ENCODE peak calls at places on chromosome 2, in ten cellular contexts. One of them, this sample, is unnamed.

GRCh38 chr2:162071016-162071415 is 3.0 kb downstream of the DPP4 start:
- DNase-seq in fibroblast of pulmonary artery: peak
- DNase-seq in OCI-LY7: no peak
- DNase-seq in PC-3: no peak
- DNase-seq in MM.1S: no peak
- DNase-seq in WERI-Rb-1: no peak
- DNase-seq in HepG2: no peak
- DNase-seq in A549: no peak
- DNase-seq in prostate gland: no peak
- DNase-seq in ovary: no peak
- DNase-seq in this sample: no peak

GRCh38 chr2:232927793-232928563 is 57.9 kb downstream of the SNORC start:
- DNase-seq in A549: no peak
- DNase-seq in HepG2: no peak
- DNase-seq in prostate gland: no peak
- DNase-seq in fibroblast of pulmonary artery: no peak
- DNase-seq in OCI-LY7: no peak
- DNase-seq in PC-3: peak
- DNase-seq in ovary: no peak
- DNase-seq in WERI-Rb-1: no peak
- DNase-seq in MM.1S: no peak
- DNase-seq in this sample: no peak

GRCh38 chr2:1731963-1732768 is 12.1 kb downstream of the PXDN start:
- DNase-seq in OCI-LY7: no peak
- DNase-seq in MM.1S: no peak
- DNase-seq in HepG2: no peak
- DNase-seq in ovary: peak
- DNase-seq in prostate gland: no peak
- DNase-seq in fibroblast of pulmonary artery: peak
- DNase-seq in WERI-Rb-1: no peak
- DNase-seq in PC-3: no peak
- DNase-seq in A549: no peak
- DNase-seq in this sample: no peak

GRCh38 chr2:18363348-18363747 is 197.1 kb downstream of the RDH14 start:
- DNase-seq in fibroblast of pulmonary artery: no peak
- DNase-seq in PC-3: no peak
- DNase-seq in OCI-LY7: no peak
- DNase-seq in ovary: no peak
- DNase-seq in A549: no peak
- DNase-seq in WERI-Rb-1: no peak
- DNase-seq in prostate gland: no peak
- DNase-seq in HepG2: no peak
- DNase-seq in MM.1S: no peak
- DNase-seq in this sample: no peak

GRCh38 chr2:133862400-133862977 is 294.2 kb upstream of the NCKAP5 start:
- DNase-seq in OCI-LY7: no peak
- DNase-seq in ovary: no peak
- DNase-seq in MM.1S: no peak
- DNase-seq in HepG2: no peak
- DNase-seq in PC-3: peak
- DNase-seq in fibroblast of pulmonary artery: no peak
- DNase-seq in A549: no peak
- DNase-seq in WERI-Rb-1: no peak
- DNase-seq in prostate gland: no peak
- DNase-seq in this sample: no peak

GRCh38 chr2:26330604-26331003 is 15.3 kb upstream of the SELENOI start:
- DNase-seq in MM.1S: no peak
- DNase-seq in A549: no peak
- DNase-seq in OCI-LY7: no peak
- DNase-seq in fibroblast of pulmonary artery: no peak
- DNase-seq in ovary: no peak
- DNase-seq in PC-3: no peak
- DNase-seq in WERI-Rb-1: no peak
- DNase-seq in prostate gland: no peak
- DNase-seq in HepG2: no peak
- DNase-seq in this sample: no peak

GRCh38 chr2:85647823-85648526 is 20.0 kb downstream of the SFTPB start:
- DNase-seq in WERI-Rb-1: no peak
- DNase-seq in OCI-LY7: no peak
- DNase-seq in fibroblast of pulmonary artery: no peak
- DNase-seq in HepG2: no peak
- DNase-seq in ovary: no peak
- DNase-seq in MM.1S: no peak
- DNase-seq in PC-3: no peak
- DNase-seq in A549: no peak
- DNase-seq in prostate gland: no peak
- DNase-seq in this sample: no peak

GRCh38 chr2:5021148-5021547 is 671.0 kb upstream of the SOX11 start:
- DNase-seq in HepG2: no peak
- DNase-seq in WERI-Rb-1: no peak
- DNase-seq in ovary: no peak
- DNase-seq in A549: no peak
- DNase-seq in PC-3: peak
- DNase-seq in fibroblast of pulmonary artery: no peak
- DNase-seq in prostate gland: no peak
- DNase-seq in MM.1S: no peak
- DNase-seq in OCI-LY7: no peak
- DNase-seq in this sample: no peak

GRCh38 chr2:37343537-37344434 is 644 bp upstream of the QPCT start:
- DNase-seq in MM.1S: peak
- DNase-seq in fibroblast of pulmonary artery: peak
- DNase-seq in PC-3: peak
- DNase-seq in prostate gland: no peak
- DNase-seq in ovary: no peak
- DNase-seq in HepG2: peak
- DNase-seq in WERI-Rb-1: no peak
- DNase-seq in A549: peak
- DNase-seq in OCI-LY7: peak
- DNase-seq in this sample: no peak

GRCh38 chr2:37344453-37345361 is at the start of gene QPCT:
- DNase-seq in MM.1S: peak
- DNase-seq in A549: peak
- DNase-seq in HepG2: no peak
- DNase-seq in ovary: peak
- DNase-seq in fibroblast of pulmonary artery: peak
- DNase-seq in WERI-Rb-1: no peak
- DNase-seq in PC-3: no peak
- DNase-seq in prostate gland: peak
- DNase-seq in OCI-LY7: peak
- DNase-seq in this sample: no peak

GRCh38 chr2:37340637-37341036 is 3.8 kb upstream of the QPCT start:
- DNase-seq in OCI-LY7: no peak
- DNase-seq in HepG2: no peak
- DNase-seq in prostate gland: no peak
- DNase-seq in MM.1S: no peak
- DNase-seq in WERI-Rb-1: no peak
- DNase-seq in ovary: no peak
- DNase-seq in PC-3: no peak
- DNase-seq in fibroblast of pulmonary artery: no peak
- DNase-seq in A549: no peak
- DNase-seq in this sample: no peak

GRCh38 chr2:37338933-37339332 is 5.5 kb upstream of the QPCT start:
- DNase-seq in A549: no peak
- DNase-seq in MM.1S: no peak
- DNase-seq in HepG2: no peak
- DNase-seq in WERI-Rb-1: no peak
- DNase-seq in PC-3: no peak
- DNase-seq in prostate gland: no peak
- DNase-seq in ovary: no peak
- DNase-seq in OCI-LY7: peak
- DNase-seq in fibroblast of pulmonary artery: no peak
- DNase-seq in this sample: no peak

DNA sequence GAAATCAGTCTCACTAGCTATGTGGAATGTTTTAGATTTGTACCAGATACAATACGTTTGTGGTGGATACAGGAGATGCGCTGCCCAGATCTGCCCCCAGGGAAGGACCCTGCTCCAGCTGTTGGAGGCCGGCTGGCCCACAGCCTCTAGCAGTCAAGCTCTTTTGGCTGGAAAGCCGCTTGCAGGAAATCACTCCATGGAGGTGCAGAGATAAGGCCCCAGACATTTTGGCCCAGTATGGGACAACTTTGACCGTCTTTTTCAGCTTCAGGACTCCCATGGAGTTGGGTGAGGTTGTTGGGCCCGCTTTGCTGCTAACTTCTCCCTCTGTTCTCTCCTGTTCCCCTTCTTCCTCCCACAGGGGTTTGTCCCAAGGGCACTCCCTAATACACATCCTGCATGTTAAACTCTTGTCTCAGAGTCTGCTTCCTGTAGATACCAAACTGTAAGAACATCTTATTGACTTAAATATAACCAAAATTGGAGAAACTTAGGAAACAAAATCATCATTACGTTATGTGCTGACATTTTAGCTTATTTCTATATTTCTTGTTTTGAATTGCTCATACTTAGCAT is 1.7 kb upstream of the QPCT start:
- DNase-seq in prostate gland: no peak
- DNase-seq in ovary: no peak
- DNase-seq in MM.1S: no peak
- DNase-seq in HepG2: no peak
- DNase-seq in A549: no peak
- DNase-seq in fibroblast of pulmonary artery: no peak
- DNase-seq in WERI-Rb-1: no peak
- DNase-seq in OCI-LY7: no peak
- DNase-seq in PC-3: no peak
- DNase-seq in this sample: no peak
- TF ChIP-seq CTCF in prostate gland: no peak
- TF ChIP-seq CTCF in ovary: no peak
- TF ChIP-seq CTCF in MM.1S: no peak
- TF ChIP-seq CTCF in HepG2: no peak
- TF ChIP-seq CTCF in A549: no peak
- TF ChIP-seq CTCF in fibroblast of pulmonary artery: no peak
- TF ChIP-seq CTCF in WERI-Rb-1: no peak
- TF ChIP-seq CTCF in OCI-LY7: no peak
- TF ChIP-seq CTCF in PC-3: no peak
- TF ChIP-seq CTCF in this sample: no peak

GRCh38 chr2:118859157-118859770 is 11.8 kb upstream of the EN1 start:
- DNase-seq in fibroblast of pulmonary artery: no peak
- DNase-seq in A549: no peak
- DNase-seq in prostate gland: no peak
- DNase-seq in PC-3: no peak
- DNase-seq in OCI-LY7: no peak
- DNase-seq in MM.1S: no peak
- DNase-seq in ovary: no peak
- DNase-seq in HepG2: no peak
- DNase-seq in WERI-Rb-1: no peak
- DNase-seq in this sample: no peak

GRCh38 chr2:118858485-118859156 is 11.2 kb upstream of the EN1 start:
- DNase-seq in ovary: no peak
- DNase-seq in A549: no peak
- DNase-seq in PC-3: no peak
- DNase-seq in HepG2: no peak
- DNase-seq in prostate gland: no peak
- DNase-seq in MM.1S: no peak
- DNase-seq in WERI-Rb-1: no peak
- DNase-seq in fibroblast of pulmonary artery: no peak
- DNase-seq in OCI-LY7: no peak
- DNase-seq in this sample: no peak

GRCh38 chr2:118856330-118856977 is 9.0 kb upstream of the EN1 start:
- DNase-seq in OCI-LY7: no peak
- DNase-seq in prostate gland: no peak
- DNase-seq in fibroblast of pulmonary artery: no peak
- DNase-seq in MM.1S: no peak
- DNase-seq in A549: no peak
- DNase-seq in HepG2: no peak
- DNase-seq in ovary: no peak
- DNase-seq in PC-3: no peak
- DNase-seq in WERI-Rb-1: no peak
- DNase-seq in this sample: no peak

GRCh38 chr2:118856978-118857676 is 9.7 kb upstream of the EN1 start:
- DNase-seq in ovary: no peak
- DNase-seq in OCI-LY7: no peak
- DNase-seq in WERI-Rb-1: no peak
- DNase-seq in PC-3: no peak
- DNase-seq in HepG2: no peak
- DNase-seq in prostate gland: no peak
- DNase-seq in fibroblast of pulmonary artery: no peak
- DNase-seq in MM.1S: no peak
- DNase-seq in A549: no peak
- DNase-seq in this sample: no peak

GRCh38 chr2:118857677-118858484 is 10.4 kb upstream of the EN1 start:
- DNase-seq in ovary: no peak
- DNase-seq in HepG2: no peak
- DNase-seq in WERI-Rb-1: no peak
- DNase-seq in MM.1S: no peak
- DNase-seq in A549: no peak
- DNase-seq in OCI-LY7: no peak
- DNase-seq in PC-3: no peak
- DNase-seq in fibroblast of pulmonary artery: no peak
- DNase-seq in prostate gland: no peak
- DNase-seq in this sample: no peak
- H3K4me3 ChIP-seq in ovary: no peak
- H3K4me3 ChIP-seq in HepG2: no peak
- H3K4me3 ChIP-seq in WERI-Rb-1: no peak
- H3K4me3 ChIP-seq in MM.1S: no peak
- H3K4me3 ChIP-seq in A549: no peak
- H3K4me3 ChIP-seq in OCI-LY7: no peak
- H3K4me3 ChIP-seq in PC-3: no peak
- H3K4me3 ChIP-seq in fibroblast of pulmonary artery: no peak
- H3K4me3 ChIP-seq in prostate gland: no peak
- H3K4me3 ChIP-seq in this sample: no peak

GRCh38 chr2:11024687-11025086 is 113.0 kb downstream of the KCNF1 start:
- DNase-seq in PC-3: no peak
- DNase-seq in fibroblast of pulmonary artery: no peak
- DNase-seq in OCI-LY7: no peak
- DNase-seq in A549: no peak
- DNase-seq in ovary: no peak
- DNase-seq in prostate gland: no peak
- DNase-seq in WERI-Rb-1: no peak
- DNase-seq in MM.1S: no peak
- DNase-seq in HepG2: no peak
- DNase-seq in this sample: no peak
- TF ChIP-seq CTCF in PC-3: no peak
- TF ChIP-seq CTCF in fibroblast of pulmonary artery: no peak
- TF ChIP-seq CTCF in OCI-LY7: no peak
- TF ChIP-seq CTCF in A549: no peak
- TF ChIP-seq CTCF in ovary: no peak
- TF ChIP-seq CTCF in prostate gland: no peak
- TF ChIP-seq CTCF in WERI-Rb-1: no peak
- TF ChIP-seq CTCF in MM.1S: no peak
- TF ChIP-seq CTCF in HepG2: no peak
- TF ChIP-seq CTCF in this sample: no peak

GRCh38 chr2:11373096-11373495 is 28.7 kb upstream of the ROCK2 start:
- DNase-seq in WERI-Rb-1: no peak
- DNase-seq in ovary: no peak
- DNase-seq in HepG2: no peak
- DNase-seq in A549: no peak
- DNase-seq in prostate gland: no peak
- DNase-seq in MM.1S: peak
- DNase-seq in PC-3: peak
- DNase-seq in fibroblast of pulmonary artery: no peak
- DNase-seq in OCI-LY7: peak
- DNase-seq in this sample: no peak

GRCh38 chr2:11377915-11378649 is 33.6 kb upstream of the ROCK2 start:
- DNase-seq in prostate gland: no peak
- DNase-seq in A549: no peak
- DNase-seq in WERI-Rb-1: no peak
- DNase-seq in HepG2: no peak
- DNase-seq in MM.1S: peak
- DNase-seq in OCI-LY7: peak
- DNase-seq in PC-3: no peak
- DNase-seq in fibroblast of pulmonary artery: peak
- DNase-seq in ovary: peak
- DNase-seq in this sample: no peak

GRCh38 chr2:11375689-11376027 is 31.2 kb upstream of the ROCK2 start:
- DNase-seq in WERI-Rb-1: peak
- DNase-seq in prostate gland: no peak
- DNase-seq in A549: no peak
- DNase-seq in ovary: no peak
- DNase-seq in HepG2: no peak
- DNase-seq in OCI-LY7: no peak
- DNase-seq in MM.1S: no peak
- DNase-seq in PC-3: no peak
- DNase-seq in fibroblast of pulmonary artery: no peak
- DNase-seq in this sample: no peak

GRCh38 chr2:11376071-11376470 is 31.6 kb upstream of the ROCK2 start:
- DNase-seq in prostate gland: no peak
- DNase-seq in WERI-Rb-1: no peak
- DNase-seq in OCI-LY7: no peak
- DNase-seq in HepG2: peak
- DNase-seq in PC-3: no peak
- DNase-seq in A549: no peak
- DNase-seq in ovary: no peak
- DNase-seq in MM.1S: no peak
- DNase-seq in fibroblast of pulmonary artery: no peak
- DNase-seq in this sample: no peak

DNA sequence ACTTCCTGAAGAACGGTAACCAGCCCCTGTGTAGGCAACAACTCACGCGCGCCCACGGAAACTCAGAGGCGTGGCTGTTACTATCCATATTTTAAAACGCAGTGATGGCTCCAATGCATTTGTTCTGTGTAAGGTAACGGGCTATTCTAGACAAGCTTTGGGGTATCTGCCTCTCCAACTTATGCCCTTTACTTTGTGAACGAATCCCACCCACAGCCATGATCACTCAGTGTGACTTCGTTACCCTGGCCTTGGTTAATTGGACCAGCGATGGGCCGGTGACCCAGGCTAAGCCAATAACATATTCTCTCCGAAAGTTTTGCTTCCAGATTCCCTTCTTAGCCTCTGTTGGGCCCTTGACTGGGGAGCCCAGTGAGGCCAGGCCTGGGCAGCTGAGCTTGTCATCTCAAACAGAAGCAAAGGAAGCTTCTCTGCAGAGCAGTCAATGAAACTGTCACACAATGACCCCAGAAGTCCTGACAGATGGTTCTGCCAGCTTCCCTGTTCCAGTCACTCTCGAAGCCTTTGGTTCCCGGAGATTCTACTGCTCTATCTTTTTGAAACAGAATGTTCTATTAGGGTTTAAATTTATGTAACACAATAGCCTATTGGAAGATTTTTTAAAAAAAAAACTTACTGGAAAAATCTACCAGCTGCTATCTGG is 30.7 kb upstream of the ROCK2 start:
- DNase-seq in WERI-Rb-1: no peak
- DNase-seq in ovary: no peak
- DNase-seq in OCI-LY7: no peak
- DNase-seq in HepG2: no peak
- DNase-seq in PC-3: no peak
- DNase-seq in prostate gland: no peak
- DNase-seq in fibroblast of pulmonary artery: no peak
- DNase-seq in MM.1S: no peak
- DNase-seq in A549: no peak
- DNase-seq in this sample: no peak
- H3K4me3 ChIP-seq in WERI-Rb-1: no peak
- H3K4me3 ChIP-seq in ovary: no peak
- H3K4me3 ChIP-seq in OCI-LY7: no peak
- H3K4me3 ChIP-seq in HepG2: peak
- H3K4me3 ChIP-seq in PC-3: no peak
- H3K4me3 ChIP-seq in prostate gland: no peak
- H3K4me3 ChIP-seq in fibroblast of pulmonary artery: no peak
- H3K4me3 ChIP-seq in MM.1S: no peak
- H3K4me3 ChIP-seq in A549: no peak
- H3K4me3 ChIP-seq in this sample: no peak